ENCODE peak calls at places on chromosome 11, in five cellular contexts. A is BJ; E is Peyer's patch; W is MV-4-11; C is effector CD4-positive, alpha-beta T cell. T is an unnamed sample.

GRCh38 chr11:2777396-2777795 is 77.6 kb upstream of the KCNQ1OT1 start:
- DNase-seq in W (no peak), A (no peak), E (peak), C (peak), T (no peak)

GRCh38 chr11:71272161-71272560 is 19.8 kb upstream of the SHANK2 start:
- DNase-seq in C (no peak), W (no peak), E (no peak), A (no peak), T (no peak)

GRCh38 chr11:110469101-110469500 is 39.4 kb downstream of the FDX1 start:
- DNase-seq in W (no peak), C (no peak), E (no peak), A (no peak), T (no peak)

GRCh38 chr11:19723572-19724342 is 11.1 kb downstream of the NAV2 start:
- DNase-seq in W (no peak), C (no peak), A (peak), E (no peak), T (no peak)

GRCh38 chr11:130635937-130636336 is 187.5 kb downstream of the ADAMTS15 start:
- DNase-seq in W (no peak), A (no peak), E (no peak), C (no peak), T (no peak)

GRCh38 chr11:86800076-86800955 is at the start of gene PRSS23:
- DNase-seq in W (no peak), A (no peak), E (peak), C (no peak), T (no peak)

GRCh38 chr11:291281-292210 is 2.6 kb downstream of the PGGHG start:
- DNase-seq in C (no peak), A (no peak), W (no peak), E (no peak), T (no peak)

GRCh38 chr11:119175493-119176077 is 7.1 kb downstream of the NLRX1 start:
- DNase-seq in W (no peak), E (no peak), A (no peak), C (no peak), T (no peak)

GRCh38 chr11:41459602-41460405 is at the start of gene LRRC4C:
- DNase-seq in C (no peak), W (no peak), E (no peak), A (no peak), T (no peak)

GRCh38 chr11:130711193-130711592 is 205.1 kb downstream of the SNX19 start:
- DNase-seq in A (no peak), E (no peak), C (no peak), W (no peak), T (no peak)

GRCh38 chr11:94602430-94603372 is 35.5 kb downstream of the PIWIL4 start:
- DNase-seq in E (peak), W (peak), A (no peak), C (no peak), T (peak)

GRCh38 chr11:134369656-134370525 is 38.1 kb downstream of the GLB1L2 start:
- DNase-seq in A (no peak), E (peak), C (no peak), W (no peak), T (no peak)

GRCh38 chr11:102971766-102972165 is 16.2 kb upstream of the MMP13 start:
- DNase-seq in E (no peak), A (peak), W (no peak), C (no peak), T (peak)

GRCh38 chr11:134252539-134253188 is 488 bp downstream of the THYN1 start:
- DNase-seq in W (no peak), C (no peak), E (peak), A (no peak), T (no peak)

GRCh38 chr11:122071680-122072321 is 44.2 kb downstream of the BLID start:
- DNase-seq in A (no peak), C (no peak), W (no peak), E (no peak), T (no peak)

GRCh38 chr11:22795914-22796313 is 33.7 kb downstream of the SVIP start:
- DNase-seq in A (no peak), W (no peak), C (no peak), E (no peak), T (no peak)

GRCh38 chr11:74839971-74840370 is 91.3 kb downstream of the RNF169 start:
- DNase-seq in E (no peak), A (no peak), C (no peak), W (no peak), T (no peak)

GRCh38 chr11:8610532-8611116 is 16.6 kb upstream of the STK33 start:
- DNase-seq in A (no peak), E (no peak), C (no peak), W (no peak), T (no peak)

T was measured in AG04449.